ENCODE peak calls at places on chromosome 13, in four cellular contexts. E, K, W and H are unnamed samples.
A peak's percentile ranks its signal among the peaks of the same experiment; 100 is the strongest.

GRCh38 chr13:39675904-39676303 is 20.4 kb downstream of the COG6 start:
- DNase-seq in E (no peak), K (peak; percentile 5), W (no peak), H (no peak)

GRCh38 chr13:99312493-99312883 is 5.3 kb upstream of the GPR183 start:
- DNase-seq in E (peak; percentile 72), K (peak; percentile 99), W (peak; percentile 55), H (no peak)

GRCh38 chr13:19772306-19772705 is 10.4 kb downstream of the PSPC1 start:
- DNase-seq in E (no peak), K (peak; percentile 2), W (no peak), H (no peak)

GRCh38 chr13:92721610-92722009 is 505.0 kb upstream of the GPC6 start:
- DNase-seq in E (no peak), K (no peak), W (no peak), H (no peak)

GRCh38 chr13:91347996-91348905 is 764 bp downstream of the MIR17HG start:
- DNase-seq in E (peak; percentile 64), K (peak; percentile 79), W (peak; percentile 31), H (peak; percentile 20)

GRCh38 chr13:80737513-80737912 is 396.6 kb upstream of the SPRY2 start:
- DNase-seq in E (peak; percentile 69), K (no peak), W (no peak), H (no peak)

GRCh38 chr13:29484236-29484635 is 111.3 kb downstream of the SLC7A1 start:
- DNase-seq in E (no peak), K (no peak), W (no peak), H (no peak)

GRCh38 chr13:50365300-50365682 is 350.0 kb downstream of the KCNRG start:
- DNase-seq in E (no peak), K (peak; percentile 16), W (no peak), H (no peak)

GRCh38 chr13:99303863-99304521 is 3.2 kb downstream of the GPR183 start:
- DNase-seq in E (no peak), K (no peak), W (no peak), H (no peak)